ENCODE peak calls at places on chromosomes 16 and 17, in nine cellular contexts. One of them, this sample, is unnamed.
A peak's percentile ranks its signal among the peaks of the same experiment; 100 is the strongest.

GRCh38 chr17:61689610-61690180 is 98.7 kb upstream of the NACA2 start:
- DNase-seq in heart left ventricle: no peak
- DNase-seq in thoracic aorta: no peak
- DNase-seq in astrocyte: peak; percentile 11
- DNase-seq in GM23338: no peak
- DNase-seq in body of pancreas: no peak
- DNase-seq in HCT116: no peak
- DNase-seq in stomach: no peak
- DNase-seq in A549: no peak
- DNase-seq in this sample: no peak

GRCh38 chr16:2194852-2195315 is 1.5 kb downstream of the CASKIN1 start:
- DNase-seq in HCT116: no peak
- DNase-seq in heart left ventricle: no peak
- DNase-seq in A549: peak; percentile 69
- DNase-seq in stomach: peak; percentile 74
- DNase-seq in astrocyte: no peak
- DNase-seq in GM23338: peak; percentile 89
- DNase-seq in thoracic aorta: no peak
- DNase-seq in body of pancreas: peak; percentile 78
- DNase-seq in this sample: peak; percentile 55

GRCh38 chr16:1338855-1339675 is 5.6 kb downstream of the BAIAP3 start:
- DNase-seq in A549: no peak
- DNase-seq in heart left ventricle: no peak
- DNase-seq in astrocyte: no peak
- DNase-seq in thoracic aorta: no peak
- DNase-seq in body of pancreas: no peak
- DNase-seq in GM23338: no peak
- DNase-seq in stomach: no peak
- DNase-seq in HCT116: no peak
- DNase-seq in this sample: no peak

GRCh38 chr17:19796457-19796856 is 48.4 kb upstream of the ALDH3A1 start:
- DNase-seq in thoracic aorta: no peak
- DNase-seq in heart left ventricle: no peak
- DNase-seq in body of pancreas: no peak
- DNase-seq in HCT116: no peak
- DNase-seq in stomach: no peak
- DNase-seq in GM23338: no peak
- DNase-seq in A549: no peak
- DNase-seq in astrocyte: no peak
- DNase-seq in this sample: no peak

GRCh38 chr16:11401161-11402050 is 56.1 kb downstream of the RMI2 start:
- DNase-seq in A549: no peak
- DNase-seq in heart left ventricle: peak; percentile 71
- DNase-seq in HCT116: no peak
- DNase-seq in body of pancreas: peak; percentile 97
- DNase-seq in thoracic aorta: no peak
- DNase-seq in stomach: peak; percentile 95
- DNase-seq in GM23338: no peak
- DNase-seq in astrocyte: no peak
- DNase-seq in this sample: peak; percentile 58

GRCh38 chr17:76026714-76027158 is 370 bp downstream of the EVPL start:
- DNase-seq in A549: no peak
- DNase-seq in body of pancreas: no peak
- DNase-seq in heart left ventricle: no peak
- DNase-seq in GM23338: no peak
- DNase-seq in stomach: no peak
- DNase-seq in thoracic aorta: no peak
- DNase-seq in astrocyte: no peak
- DNase-seq in HCT116: no peak
- DNase-seq in this sample: peak; percentile 44

GRCh38 chr17:27751166-27751565 is 49.2 kb downstream of the NOS2 start:
- DNase-seq in A549: no peak
- DNase-seq in GM23338: no peak
- DNase-seq in astrocyte: no peak
- DNase-seq in body of pancreas: no peak
- DNase-seq in thoracic aorta: no peak
- DNase-seq in heart left ventricle: no peak
- DNase-seq in HCT116: no peak
- DNase-seq in stomach: no peak
- DNase-seq in this sample: no peak

GRCh38 chr17:65742433-65743312 is 181.2 kb upstream of the AXIN2 start:
- DNase-seq in body of pancreas: no peak
- DNase-seq in heart left ventricle: no peak
- DNase-seq in thoracic aorta: no peak
- DNase-seq in A549: peak; percentile 40
- DNase-seq in GM23338: peak; percentile 24
- DNase-seq in stomach: no peak
- DNase-seq in astrocyte: peak; percentile 91
- DNase-seq in HCT116: peak; percentile 70
- DNase-seq in this sample: no peak

GRCh38 chr16:426115-426905 is 861 bp downstream of the RAB11FIP3 start:
- DNase-seq in body of pancreas: peak; percentile 90
- DNase-seq in HCT116: no peak
- DNase-seq in heart left ventricle: no peak
- DNase-seq in stomach: no peak
- DNase-seq in astrocyte: no peak
- DNase-seq in GM23338: peak; percentile 68
- DNase-seq in A549: no peak
- DNase-seq in thoracic aorta: no peak
- DNase-seq in this sample: no peak

GRCh38 chr17:40281663-40282062 is 6.0 kb upstream of the CDC6 start:
- DNase-seq in HCT116: no peak
- DNase-seq in body of pancreas: no peak
- DNase-seq in thoracic aorta: no peak
- DNase-seq in astrocyte: no peak
- DNase-seq in GM23338: peak; percentile 93
- DNase-seq in stomach: no peak
- DNase-seq in A549: no peak
- DNase-seq in heart left ventricle: no peak
- DNase-seq in this sample: no peak

GRCh38 chr17:82385559-82386255 is 14.1 kb downstream of the UTS2R start:
- DNase-seq in HCT116: no peak
- DNase-seq in thoracic aorta: no peak
- DNase-seq in stomach: no peak
- DNase-seq in heart left ventricle: no peak
- DNase-seq in A549: no peak
- DNase-seq in body of pancreas: no peak
- DNase-seq in GM23338: no peak
- DNase-seq in astrocyte: no peak
- DNase-seq in this sample: no peak

GRCh38 chr17:74380086-74380958 is 13.0 kb downstream of the GPR142 start:
- DNase-seq in GM23338: peak; percentile 55
- DNase-seq in A549: no peak
- DNase-seq in thoracic aorta: no peak
- DNase-seq in body of pancreas: peak; percentile 40
- DNase-seq in heart left ventricle: no peak
- DNase-seq in astrocyte: no peak
- DNase-seq in HCT116: peak; percentile 54
- DNase-seq in stomach: peak; percentile 70
- DNase-seq in this sample: peak; percentile 40

GRCh38 chr17:79024901-79025737 is 1.1 kb downstream of the C1QTNF1 start:
- DNase-seq in thoracic aorta: no peak
- DNase-seq in body of pancreas: no peak
- DNase-seq in HCT116: no peak
- DNase-seq in A549: no peak
- DNase-seq in GM23338: no peak
- DNase-seq in heart left ventricle: peak; percentile 90
- DNase-seq in stomach: peak; percentile 43
- DNase-seq in astrocyte: no peak
- DNase-seq in this sample: no peak

GRCh38 chr16:78277374-78277773 is 177.9 kb downstream of the WWOX start:
- DNase-seq in GM23338: peak; percentile 52
- DNase-seq in A549: no peak
- DNase-seq in astrocyte: no peak
- DNase-seq in thoracic aorta: no peak
- DNase-seq in body of pancreas: no peak
- DNase-seq in stomach: no peak
- DNase-seq in HCT116: no peak
- DNase-seq in heart left ventricle: no peak
- DNase-seq in this sample: no peak

GRCh38 chr17:50765454-50766221 is 1.7 kb downstream of the ANKRD40CL start:
- DNase-seq in A549: no peak
- DNase-seq in heart left ventricle: no peak
- DNase-seq in HCT116: no peak
- DNase-seq in astrocyte: no peak
- DNase-seq in thoracic aorta: no peak
- DNase-seq in body of pancreas: no peak
- DNase-seq in GM23338: no peak
- DNase-seq in stomach: no peak
- DNase-seq in this sample: no peak

GRCh38 chr17:21191698-21192097 is 22.3 kb downstream of the TMEM11 start:
- DNase-seq in thoracic aorta: no peak
- DNase-seq in GM23338: no peak
- DNase-seq in HCT116: no peak
- DNase-seq in body of pancreas: no peak
- DNase-seq in A549: no peak
- DNase-seq in heart left ventricle: no peak
- DNase-seq in astrocyte: no peak
- DNase-seq in stomach: no peak
- DNase-seq in this sample: no peak

GRCh38 chr17:72373910-72374741 is 253.3 kb downstream of the SOX9 start:
- DNase-seq in thoracic aorta: no peak
- DNase-seq in GM23338: no peak
- DNase-seq in A549: no peak
- DNase-seq in HCT116: no peak
- DNase-seq in heart left ventricle: no peak
- DNase-seq in body of pancreas: no peak
- DNase-seq in stomach: no peak
- DNase-seq in astrocyte: peak; percentile 50
- DNase-seq in this sample: no peak

GRCh38 chr17:75191584-75191983 is 8.8 kb upstream of the SUMO2 start:
- DNase-seq in GM23338: no peak
- DNase-seq in heart left ventricle: no peak
- DNase-seq in stomach: no peak
- DNase-seq in A549: no peak
- DNase-seq in astrocyte: no peak
- DNase-seq in body of pancreas: no peak
- DNase-seq in HCT116: no peak
- DNase-seq in thoracic aorta: no peak
- DNase-seq in this sample: no peak

GRCh38 chr17:80694992-80695912 is 150.6 kb downstream of the RPTOR start:
- DNase-seq in thoracic aorta: no peak
- DNase-seq in body of pancreas: peak; percentile 66
- DNase-seq in GM23338: peak; percentile 21
- DNase-seq in heart left ventricle: no peak
- DNase-seq in stomach: no peak
- DNase-seq in HCT116: no peak
- DNase-seq in A549: no peak
- DNase-seq in astrocyte: peak; percentile 16
- DNase-seq in this sample: no peak

GRCh38 chr16:89567656-89568594 is 7.4 kb downstream of the RPL13 start:
- DNase-seq in body of pancreas: no peak
- DNase-seq in astrocyte: no peak
- DNase-seq in A549: no peak
- DNase-seq in GM23338: no peak
- DNase-seq in heart left ventricle: no peak
- DNase-seq in thoracic aorta: no peak
- DNase-seq in HCT116: no peak
- DNase-seq in stomach: no peak
- DNase-seq in this sample: no peak

GRCh38 chr17:2282297-2282873 is 21.2 kb downstream of the SMG6 start:
- DNase-seq in thoracic aorta: no peak
- DNase-seq in GM23338: peak; percentile 84
- DNase-seq in HCT116: peak; percentile 18
- DNase-seq in astrocyte: peak; percentile 56
- DNase-seq in stomach: no peak
- DNase-seq in body of pancreas: no peak
- DNase-seq in heart left ventricle: no peak
- DNase-seq in A549: peak; percentile 67
- DNase-seq in this sample: no peak

GRCh38 chr17:57948555-57949420 is 6.4 kb downstream of the CUEDC1 start:
- DNase-seq in HCT116: peak; percentile 100
- DNase-seq in thoracic aorta: no peak
- DNase-seq in heart left ventricle: peak; percentile 51
- DNase-seq in GM23338: peak; percentile 45
- DNase-seq in body of pancreas: no peak
- DNase-seq in A549: peak; percentile 99
- DNase-seq in astrocyte: peak; percentile 98
- DNase-seq in stomach: no peak
- DNase-seq in this sample: peak; percentile 34

GRCh38 chr17:51322390-51323029 is 62.2 kb downstream of the UTP18 start:
- DNase-seq in thoracic aorta: no peak
- DNase-seq in heart left ventricle: no peak
- DNase-seq in GM23338: peak; percentile 88
- DNase-seq in body of pancreas: no peak
- DNase-seq in astrocyte: no peak
- DNase-seq in stomach: no peak
- DNase-seq in HCT116: peak; percentile 61
- DNase-seq in A549: peak; percentile 30
- DNase-seq in this sample: no peak

GRCh38 chr17:47813512-47814031 is 8.0 kb downstream of the OSBPL7 start:
- DNase-seq in stomach: no peak
- DNase-seq in HCT116: no peak
- DNase-seq in thoracic aorta: no peak
- DNase-seq in A549: no peak
- DNase-seq in body of pancreas: no peak
- DNase-seq in GM23338: no peak
- DNase-seq in astrocyte: no peak
- DNase-seq in heart left ventricle: no peak
- DNase-seq in this sample: no peak
- H3K27ac ChIP-seq in stomach: no peak overlapping the region
- H3K27ac ChIP-seq in HCT116: no peak overlapping the region
- H3K27ac ChIP-seq in thoracic aorta: no peak overlapping the region
- H3K27ac ChIP-seq in A549: no peak overlapping the region
- H3K27ac ChIP-seq in body of pancreas: no peak overlapping the region
- H3K27ac ChIP-seq in GM23338: no peak overlapping the region
- H3K27ac ChIP-seq in astrocyte: no peak overlapping the region
- H3K27ac ChIP-seq in heart left ventricle: no peak overlapping the region
- H3K27ac ChIP-seq in this sample: no peak overlapping the region

GRCh38 chr16:57569306-57569946 is 27.0 kb downstream of the ADGRG5 start:
- DNase-seq in body of pancreas: no peak
- DNase-seq in HCT116: no peak
- DNase-seq in heart left ventricle: no peak
- DNase-seq in astrocyte: no peak
- DNase-seq in thoracic aorta: no peak
- DNase-seq in GM23338: no peak
- DNase-seq in stomach: no peak
- DNase-seq in A549: no peak
- DNase-seq in this sample: no peak
- TF ChIP-seq CTCF in body of pancreas: no peak
- TF ChIP-seq CTCF in HCT116: no peak
- TF ChIP-seq CTCF in heart left ventricle: no peak
- TF ChIP-seq CTCF in astrocyte: no peak
- TF ChIP-seq CTCF in thoracic aorta: no peak
- TF ChIP-seq CTCF in GM23338: no peak
- TF ChIP-seq CTCF in stomach: no peak
- TF ChIP-seq CTCF in A549: no peak
- TF ChIP-seq CTCF in this sample: no peak

GRCh38 chr16:57013902-57014301 is 24.5 kb downstream of the NLRC5 start:
- DNase-seq in astrocyte: no peak
- DNase-seq in GM23338: no peak
- DNase-seq in body of pancreas: no peak
- DNase-seq in thoracic aorta: no peak
- DNase-seq in stomach: no peak
- DNase-seq in HCT116: no peak
- DNase-seq in heart left ventricle: no peak
- DNase-seq in A549: no peak
- DNase-seq in this sample: no peak
- H3K4me1 ChIP-seq in astrocyte: peaks cover 14% of the 10 kb centered on the region
- H3K4me1 ChIP-seq in GM23338: peaks cover 5% of the 10 kb centered on the region
- H3K4me1 ChIP-seq in body of pancreas: no peaks in the 10 kb centered on the region
- H3K4me1 ChIP-seq in thoracic aorta: no peaks in the 10 kb centered on the region
- H3K4me1 ChIP-seq in stomach: no peaks in the 10 kb centered on the region
- H3K4me1 ChIP-seq in HCT116: peaks cover 20% of the 10 kb centered on the region
- H3K4me1 ChIP-seq in heart left ventricle: no peaks in the 10 kb centered on the region
- H3K4me1 ChIP-seq in A549: no peaks in the 10 kb centered on the region
- H3K4me1 ChIP-seq in this sample: peaks cover 2% of the 10 kb centered on the region

GRCh38 chr17:48756816-48757215 is 28.3 kb upstream of the HOXB13 start:
- DNase-seq in astrocyte: no peak
- DNase-seq in heart left ventricle: no peak
- DNase-seq in thoracic aorta: no peak
- DNase-seq in GM23338: no peak
- DNase-seq in A549: no peak
- DNase-seq in stomach: peak; percentile 81
- DNase-seq in body of pancreas: no peak
- DNase-seq in HCT116: no peak
- DNase-seq in this sample: no peak
- H3K27ac ChIP-seq in astrocyte: no peak overlapping the region
- H3K27ac ChIP-seq in heart left ventricle: no peak overlapping the region
- H3K27ac ChIP-seq in thoracic aorta: no peak overlapping the region
- H3K27ac ChIP-seq in GM23338: no peak overlapping the region
- H3K27ac ChIP-seq in A549: no peak overlapping the region
- H3K27ac ChIP-seq in stomach: no peak overlapping the region
- H3K27ac ChIP-seq in body of pancreas: no peak overlapping the region
- H3K27ac ChIP-seq in HCT116: no peak overlapping the region
- H3K27ac ChIP-seq in this sample: no peak overlapping the region

This sample was measured in lung.